ENCODE peak calls at places on chromosomes 6 and 20, in seven cellular contexts. T is endodermal cell, D is left lung, O is coronary artery, V is upper lobe of right lung, A is HFFc6, U is tibial nerve. G is an unnamed sample.

GRCh38 chr6:70956451-70957283 is at the start of gene B3GAT2:
- DNase-seq in U (no peak), T (peak; percentile 85), A (no peak), D (peak; percentile 79), V (peak; percentile 67), O (no peak), G (peak; percentile 84)

GRCh38 chr20:5886788-5887187 is 63.5 kb downstream of the TRMT6 start:
- DNase-seq in D (no peak), A (no peak), T (no peak), V (no peak), O (no peak), U (no peak), G (no peak)

GRCh38 chr20:63591147-63591533 is 17.1 kb upstream of the HELZ2 start:
- DNase-seq in D (no peak), O (no peak), V (no peak), A (no peak), T (no peak), U (no peak), G (no peak)

GRCh38 chr6:11315743-11316437 is 83.4 kb upstream of the NEDD9 start:
- DNase-seq in T (no peak), A (peak; percentile 96), V (no peak), U (no peak), O (no peak), D (no peak), G (no peak)

GRCh38 chr6:30647802-30648460 is 998 bp downstream of the C6orf136 start:
- DNase-seq in D (no peak), T (no peak), A (peak; percentile 49), U (no peak), O (no peak), V (no peak), G (no peak)

GRCh38 chr6:89680551-89680950 is 42.0 kb upstream of the LYRM2 start:
- DNase-seq in A (no peak), T (no peak), V (no peak), O (no peak), D (no peak), U (no peak), G (no peak)

GRCh38 chr6:134846031-134846430 is 103.9 kb downstream of the ALDH8A1 start:
- DNase-seq in T (no peak), V (no peak), O (no peak), D (no peak), A (no peak), U (no peak), G (no peak)

GRCh38 chr6:89310929-89311328 is 4.2 kb downstream of the GABRR2 start:
- DNase-seq in V (no peak), D (no peak), A (peak; percentile 76), O (no peak), U (no peak), T (no peak), G (no peak)

GRCh38 chr6:62357826-62358225 is 71.8 kb upstream of the KHDRBS2 start:
- DNase-seq in U (no peak), A (no peak), D (no peak), T (no peak), O (no peak), V (no peak), G (no peak)

DNA sequence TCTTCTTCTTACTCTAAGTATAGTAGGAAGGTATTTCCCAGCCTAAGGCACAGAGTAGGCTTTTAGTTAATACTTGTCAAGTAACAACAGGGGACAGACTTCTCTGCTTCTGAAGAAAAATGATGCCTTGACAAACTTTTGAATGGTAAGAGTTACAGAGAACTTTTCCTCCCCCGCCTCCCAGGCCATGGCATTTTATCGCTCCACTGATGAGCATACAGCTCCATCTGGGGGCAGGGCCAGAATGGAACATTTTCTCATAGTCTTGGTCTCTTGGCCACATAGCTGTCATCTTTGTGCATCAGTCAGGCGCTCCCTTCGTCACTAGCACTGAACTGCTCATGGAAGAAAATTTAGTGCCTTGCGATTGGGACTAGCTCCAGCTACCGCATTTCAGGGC is 1066.8 kb upstream of the CITED2 start:
- DNase-seq in D (peak; percentile 22), U (peak; percentile 44), O (no peak), T (peak; percentile 85), V (no peak), A (peak; percentile 77), G (no peak)
- TF ChIP-seq CTCF in D (no peak), U (peak; percentile 49), O (no peak), T (peak; percentile 73), V (peak; percentile 58), A (peak; percentile 67), G (peak; percentile 57)

GRCh38 chr20:3222635-3223600 is 13.6 kb downstream of the ITPA start:
- DNase-seq in O (no peak), D (no peak), T (no peak), A (no peak), U (no peak), V (no peak), G (no peak)

GRCh38 chr20:3226093-3226492 is 12.9 kb downstream of the SLC4A11 start:
- DNase-seq in O (no peak), D (no peak), T (no peak), V (no peak), A (no peak), U (no peak), G (no peak)

GRCh38 chr20:3226864-3227263 is 12.1 kb downstream of the SLC4A11 start:
- DNase-seq in A (no peak), O (no peak), V (no peak), D (peak; percentile 67), U (no peak), T (no peak), G (no peak)

GRCh38 chr20:3223937-3224680 is 14.8 kb downstream of the ITPA start:
- DNase-seq in A (no peak), U (no peak), T (no peak), D (peak; percentile 57), V (no peak), O (no peak), G (no peak)

DNA sequence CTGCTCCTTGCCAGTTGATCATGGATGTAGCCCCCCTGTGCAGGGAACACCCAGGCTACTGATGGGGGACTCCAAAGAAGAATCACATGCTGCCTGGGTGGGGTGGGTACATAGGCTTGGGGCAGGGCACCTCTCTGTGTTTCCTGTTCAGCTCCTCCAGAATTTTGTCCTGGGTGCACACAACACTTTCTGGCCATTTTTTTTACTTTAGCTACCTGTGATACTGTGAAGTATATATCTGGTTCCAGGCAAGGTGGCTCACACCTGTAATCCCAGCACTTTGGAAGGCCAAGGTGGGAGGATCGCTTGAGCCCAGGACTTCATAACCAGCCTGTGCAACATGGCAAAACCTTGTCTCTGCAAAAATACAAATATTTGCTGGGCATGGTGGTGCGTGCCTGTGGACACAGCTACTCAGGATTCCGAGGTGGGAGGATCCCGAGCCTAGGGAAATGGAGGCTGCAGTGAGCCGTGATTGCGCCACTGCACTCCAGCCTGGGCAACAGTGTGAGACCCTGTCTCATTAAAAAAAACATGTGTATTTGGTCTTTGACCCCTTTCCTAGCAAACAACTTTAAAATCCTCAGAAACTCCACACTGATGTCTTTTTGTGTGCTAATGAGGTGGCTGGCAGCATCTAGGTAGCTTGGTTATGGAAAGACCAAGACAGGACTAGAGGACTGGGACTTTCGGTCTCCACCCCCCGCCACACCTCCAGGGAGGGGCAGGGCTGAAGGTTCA is 14.1 kb downstream of the SLC4A11 start:
- DNase-seq in A (no peak), T (no peak), D (no peak), V (no peak), U (no peak), O (no peak), G (no peak)
- TF ChIP-seq CTCF in A (no peak), T (no peak), D (no peak), V (no peak), U (no peak), O (no peak), G (no peak)

DNA sequence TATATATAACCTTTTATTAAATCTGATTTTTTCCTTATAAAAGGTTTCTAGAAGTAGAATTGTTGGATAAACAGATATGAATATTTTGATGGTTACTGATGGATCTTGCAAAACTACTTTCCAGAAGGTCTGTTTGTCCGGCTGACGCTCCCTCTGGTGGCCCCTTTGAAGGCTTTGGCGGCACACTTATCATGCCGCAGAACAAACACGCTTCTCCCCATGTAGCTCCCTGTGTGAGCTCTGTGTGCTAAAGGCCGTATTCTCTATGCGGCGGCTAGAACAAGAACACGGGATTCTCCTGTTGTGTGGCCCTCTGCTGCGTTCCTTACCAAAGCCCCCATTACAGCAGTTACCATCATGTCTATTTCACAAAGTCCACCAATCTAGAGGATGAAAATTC is 30.0 kb downstream of the PPP1R3G start:
- DNase-seq in U (peak; percentile 12), V (no peak), A (no peak), O (no peak), D (no peak), T (no peak), G (no peak)
- TF ChIP-seq CTCF in U (no peak), V (peak; percentile 22), A (peak; percentile 54), O (no peak), D (no peak), T (peak; percentile 42), G (peak; percentile 21)

GRCh38 chr6:24205020-24205492 is 79.0 kb downstream of the NRSN1 start:
- DNase-seq in V (no peak), A (peak; percentile 5), U (peak; percentile 30), T (peak; percentile 61), O (no peak), D (no peak), G (no peak)
- TF ChIP-seq CTCF in V (peak; percentile 59), A (peak; percentile 77), U (peak; percentile 64), T (peak; percentile 83), O (peak; percentile 47), D (peak; percentile 23), G (peak; percentile 71)

DNA sequence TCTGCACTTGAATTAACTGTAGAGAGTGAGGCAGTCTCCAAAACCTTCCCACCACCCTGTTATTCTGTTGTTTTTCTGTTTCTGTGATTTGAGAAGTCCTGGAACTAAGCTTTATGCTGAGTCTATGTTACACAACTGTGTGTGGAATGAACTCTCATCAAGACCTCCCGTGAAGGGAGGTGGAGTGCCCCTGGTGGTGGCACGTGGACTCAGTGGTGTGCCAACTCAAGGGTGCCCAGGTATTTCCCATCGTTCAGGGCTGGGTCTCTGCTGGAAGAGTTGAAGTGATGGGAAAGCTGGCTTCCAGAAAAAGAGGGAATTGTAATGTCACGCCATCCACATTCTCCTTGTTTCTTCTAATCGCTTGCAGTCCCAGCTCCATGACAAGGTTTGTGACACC is 374.2 kb downstream of the SMOC2 start:
- DNase-seq in U (no peak), O (no peak), V (no peak), D (peak; percentile 24), T (peak; percentile 64), A (no peak), G (no peak)
- TF ChIP-seq CTCF in U (no peak), O (no peak), V (peak; percentile 26), D (no peak), T (peak; percentile 75), A (no peak), G (peak; percentile 33)

GRCh38 chr6:43798688-43799444 is 28.9 kb downstream of the VEGFA start:
- DNase-seq in V (peak; percentile 90), A (peak; percentile 84), O (no peak), T (no peak), U (no peak), D (peak; percentile 93), G (no peak)

GRCh38 chr6:43799671-43800623 is 29.9 kb downstream of the VEGFA start:
- DNase-seq in U (no peak), O (no peak), V (no peak), A (no peak), T (no peak), D (no peak), G (no peak)

GRCh38 chr6:43803055-43803782 is 33.2 kb downstream of the VEGFA start:
- DNase-seq in D (no peak), U (no peak), O (no peak), V (no peak), T (no peak), A (no peak), G (no peak)

GRCh38 chr6:43801489-43802181 is 31.6 kb downstream of the VEGFA start:
- DNase-seq in V (no peak), O (no peak), T (no peak), U (no peak), A (no peak), D (no peak), G (no peak)

GRCh38 chr6:43800746-43801488 is 30.9 kb downstream of the VEGFA start:
- DNase-seq in T (no peak), A (no peak), U (no peak), V (no peak), O (no peak), D (no peak), G (no peak)
- TF ChIP-seq CTCF in T (peak; percentile 63), A (peak; percentile 60), U (no peak), V (no peak), O (no peak), D (no peak), G (no peak)

G was measured in osteocyte.